ENCODE peak calls at places on chromosomes 5 and 9, in seven cellular contexts. G is AG09309; Z is PC-9; C is left lung; W is keratinocyte; L is B cell; Y is CD8-positive, alpha-beta T cell. N is an unnamed sample.

GRCh38 chr9:33143241-33143642 is 23.9 kb downstream of the B4GALT1 start:
- DNase-seq in L (no peak), Z (no peak), G (peak; percentile 84), W (no peak), Y (no peak), C (no peak), N (no peak)

GRCh38 chr5:133866160-133866902 is 102.1 kb downstream of the C5orf15 start:
- DNase-seq in Z (no peak), Y (no peak), G (no peak), C (no peak), W (no peak), L (no peak), N (no peak)

GRCh38 chr5:115372121-115372520 is 75.7 kb upstream of the CCDC112 start:
- DNase-seq in Z (no peak), W (no peak), G (no peak), C (no peak), Y (no peak), L (no peak), N (no peak)

GRCh38 chr5:58259685-58260152 is 200.2 kb downstream of the PLK2 start:
- DNase-seq in G (peak; percentile 64), L (no peak), Y (no peak), Z (peak; percentile 85), W (peak; percentile 93), C (no peak), N (no peak)

GRCh38 chr9:117080996-117081395 is 333.9 kb downstream of the ASTN2 start:
- DNase-seq in Z (no peak), G (no peak), W (no peak), C (no peak), Y (no peak), L (no peak), N (no peak)

GRCh38 chr5:179488464-179488863 is 61.9 kb upstream of the RUFY1 start:
- DNase-seq in Z (no peak), L (no peak), G (no peak), W (no peak), C (peak; percentile 34), Y (no peak), N (no peak)

GRCh38 chr5:171835066-171835465 is 49.4 kb downstream of the SMIM23 start:
- DNase-seq in L (no peak), G (no peak), C (no peak), W (no peak), Y (no peak), Z (no peak), N (no peak)

GRCh38 chr5:84168841-84169240 is 215.8 kb downstream of the EDIL3 start:
- DNase-seq in C (no peak), Y (no peak), L (no peak), Z (no peak), W (no peak), G (no peak), N (no peak)

GRCh38 chr9:134776080-134776796 is 104.4 kb upstream of the FCN2 start:
- DNase-seq in W (no peak), Y (no peak), C (no peak), G (no peak), Z (no peak), L (no peak), N (no peak)

GRCh38 chr9:130739081-130739480 is 45.5 kb downstream of the EXOSC2 start:
- DNase-seq in C (no peak), Z (no peak), W (no peak), G (no peak), L (no peak), Y (no peak), N (no peak)

GRCh38 chr5:53151713-53152458 is 42.3 kb upstream of the MOCS2 start:
- DNase-seq in L (no peak), Z (no peak), G (peak; percentile 61), Y (no peak), W (peak; percentile 15), C (no peak), N (no peak)

GRCh38 chr5:170885779-170886178 is 24.0 kb downstream of the RANBP17 start:
- DNase-seq in C (no peak), W (no peak), Z (no peak), Y (no peak), L (no peak), G (no peak), N (no peak)

GRCh38 chr5:59035681-59036080 is 452.8 kb downstream of the RAB3C start:
- DNase-seq in Z (no peak), W (no peak), C (no peak), L (no peak), G (no peak), Y (no peak), N (no peak)

GRCh38 chr9:5820425-5820824 is 12.5 kb downstream of the ERMP1 start:
- DNase-seq in Y (no peak), G (no peak), W (no peak), C (no peak), Z (no peak), L (no peak), N (no peak)

GRCh38 chr9:132181796-132182521 is 20.1 kb downstream of the NTNG2 start:
- DNase-seq in C (no peak), G (no peak), W (no peak), Y (no peak), Z (no peak), L (no peak), N (no peak)

GRCh38 chr5:133147411-133147810 is 95.6 kb downstream of the HSPA4 start:
- DNase-seq in Y (no peak), C (no peak), L (no peak), W (no peak), G (no peak), Z (no peak), N (no peak)

GRCh38 chr5:81633471-81633870 is 117.4 kb downstream of the SSBP2 start:
- DNase-seq in W (no peak), Z (no peak), G (no peak), C (no peak), L (no peak), Y (no peak), N (no peak)

GRCh38 chr5:77266291-77266690 is 55.8 kb downstream of the PDE8B start:
- DNase-seq in W (no peak), Z (no peak), G (no peak), Y (no peak), L (no peak), C (no peak), N (no peak)

GRCh38 chr5:5419291-5420210 is 2.9 kb upstream of the ICE1 start:
- DNase-seq in L (no peak), G (peak; percentile 76), Y (no peak), W (peak; percentile 17), C (no peak), Z (peak; percentile 42), N (no peak)

GRCh38 chr9:37340961-37341360 is 81.5 kb upstream of the GRHPR start:
- DNase-seq in Y (no peak), W (no peak), L (no peak), Z (no peak), C (no peak), G (no peak), N (no peak)

GRCh38 chr9:37342493-37342892 is 80.0 kb upstream of the GRHPR start:
- DNase-seq in C (no peak), W (no peak), G (no peak), L (no peak), Y (no peak), Z (no peak), N (no peak)

GRCh38 chr9:37339945-37340344 is 82.6 kb upstream of the GRHPR start:
- DNase-seq in W (no peak), G (no peak), C (no peak), L (no peak), Y (no peak), Z (no peak), N (no peak)

GRCh38 chr9:37342895-37343294 is 79.6 kb upstream of the GRHPR start:
- DNase-seq in Y (no peak), Z (no peak), C (no peak), W (no peak), G (no peak), L (no peak), N (no peak)

DNA sequence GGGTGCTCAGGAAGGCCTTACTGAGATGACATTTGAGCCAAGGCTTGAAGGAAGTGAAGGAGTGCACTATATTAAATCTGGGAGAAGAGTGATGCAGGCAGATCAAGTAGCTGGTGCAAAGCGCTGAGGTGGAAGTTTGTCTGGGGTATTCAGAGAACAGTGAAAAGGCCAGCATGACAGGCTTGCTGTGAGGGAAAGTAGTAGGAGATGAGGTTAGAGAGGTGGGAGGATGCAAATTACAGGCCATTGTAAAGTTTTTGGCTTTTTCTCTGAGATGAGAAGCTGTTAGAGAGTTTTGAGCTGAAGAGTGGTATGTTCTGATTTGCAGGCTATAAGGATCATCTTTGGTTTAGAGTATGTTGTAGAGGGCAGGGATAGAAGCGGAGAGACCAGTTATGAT is 80.8 kb upstream of the GRHPR start:
- DNase-seq in C (no peak), Y (no peak), Z (no peak), L (no peak), W (no peak), G (no peak), N (no peak)
- TF ChIP-seq CTCF in C (no peak), Y (no peak), Z (no peak), L (no peak), W (no peak), G (no peak), N (no peak)

DNA sequence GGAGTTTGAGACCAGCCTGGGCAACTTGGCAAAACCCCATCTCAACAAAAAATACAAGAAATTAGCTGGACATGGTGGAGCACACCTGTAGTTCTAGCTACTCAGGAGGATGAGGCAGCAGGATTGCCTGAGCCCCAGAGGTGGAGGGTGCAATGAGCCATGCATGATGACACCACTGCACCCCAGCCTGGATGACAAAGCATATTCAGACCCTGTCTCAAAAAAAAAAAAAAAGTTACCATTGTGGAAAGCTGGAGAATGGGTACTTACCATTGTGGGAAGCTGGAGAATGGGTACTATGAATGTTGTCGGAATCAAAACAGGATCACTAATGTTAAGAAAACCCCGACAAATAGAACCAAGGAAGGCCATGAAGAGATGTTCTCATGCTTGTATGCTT is 25.7 kb downstream of the HINT1 start:
- DNase-seq in L (no peak), W (no peak), G (no peak), Z (no peak), C (no peak), Y (no peak), N (no peak)
- TF ChIP-seq CTCF in L (no peak), W (no peak), G (no peak), Z (no peak), C (no peak), Y (no peak), N (no peak)

GRCh38 chr5:177516601-177517568 is at the start of gene DDX41:
- DNase-seq in Y (peak; percentile 88), C (peak; percentile 97), Z (peak; percentile 98), G (peak; percentile 98), L (peak; percentile 98), W (peak; percentile 84), N (peak; percentile 92)
- TF ChIP-seq CTCF in Y (no peak), C (no peak), Z (no peak), G (peak; percentile 21), L (no peak), W (no peak), N (no peak)

GRCh38 chr5:168874713-168875380 is 295.7 kb upstream of the PANK3 start:
- DNase-seq in Z (no peak), Y (no peak), C (no peak), G (no peak), W (no peak), L (no peak), N (no peak)
- TF ChIP-seq CTCF in Z (no peak), Y (no peak), C (no peak), G (peak; percentile 20), W (peak; percentile 16), L (no peak), N (no peak)

N was measured in natural killer cell.